ENCODE peak calls at places on chromosomes 6 and 20, in seven cellular contexts. W, L, I, E, T, S and F are unnamed samples.

GRCh38 chr6:161915456-161915964 is 641.6 kb upstream of the AGPAT4 start:
- DNase-seq in S (no peak), L (no peak), W (no peak), E (no peak), I (no peak), T (no peak), F (no peak)

GRCh38 chr6:49430187-49430586 is 32.9 kb downstream of the MMUT start:
- DNase-seq in E (peak; percentile 52), W (no peak), T (no peak), S (peak; percentile 16), L (no peak), I (no peak), F (no peak)

GRCh38 chr20:17654649-17655285 is 27.3 kb downstream of the RRBP1 start:
- DNase-seq in T (peak; percentile 27), W (peak; percentile 49), L (no peak), S (no peak), E (peak; percentile 52), I (peak; percentile 63), F (peak; percentile 66)

GRCh38 chr6:106134906-106135634 is 48.9 kb downstream of the PRDM1 start:
- DNase-seq in I (peak; percentile 48), L (no peak), E (no peak), T (no peak), S (peak; percentile 41), W (no peak), F (no peak)

GRCh38 chr6:106885659-106886058 is 88.9 kb downstream of the CD24 start:
- DNase-seq in E (no peak), S (no peak), W (no peak), T (no peak), L (no peak), I (no peak), F (no peak)

GRCh38 chr6:17276766-17277165 is 4.4 kb upstream of the RBM24 start:
- DNase-seq in T (no peak), S (no peak), I (no peak), L (no peak), E (peak; percentile 19), W (no peak), F (no peak)

GRCh38 chr6:8113260-8113659 is 10.9 kb upstream of the EEF1E1 start:
- DNase-seq in W (no peak), S (no peak), L (no peak), E (peak; percentile 52), I (no peak), T (no peak), F (no peak)

GRCh38 chr6:7932625-7933024 is 22.0 kb upstream of the TXNDC5 start:
- DNase-seq in W (no peak), T (no peak), I (no peak), S (no peak), L (no peak), E (no peak), F (no peak)

GRCh38 chr6:36323062-36323461 is 13.6 kb downstream of the BNIP5 start:
- DNase-seq in T (no peak), W (no peak), L (no peak), I (no peak), S (no peak), E (no peak), F (no peak)

GRCh38 chr6:15996030-15996429 is 132.9 kb upstream of the MYLIP start:
- DNase-seq in W (no peak), E (no peak), I (no peak), S (no peak), T (no peak), L (no peak), F (no peak)

GRCh38 chr6:53920881-53921280 is 126.1 kb downstream of the LRRC1 start:
- DNase-seq in L (no peak), T (no peak), E (no peak), I (no peak), S (no peak), W (no peak), F (no peak)

GRCh38 chr6:138772596-138773176 is 883 bp upstream of the CCDC28A start:
- DNase-seq in L (no peak), S (no peak), E (no peak), I (no peak), T (no peak), W (no peak), F (no peak)

GRCh38 chr6:3911614-3912336 is 62.6 kb downstream of the FAM50B start:
- DNase-seq in S (peak; percentile 77), L (no peak), E (peak; percentile 92), T (no peak), I (peak; percentile 71), W (peak; percentile 41), F (no peak)

GRCh38 chr6:373031-373430 is 18.5 kb upstream of the IRF4 start:
- DNase-seq in W (peak; percentile 77), T (no peak), I (no peak), S (no peak), E (no peak), L (no peak), F (no peak)

GRCh38 chr6:170184324-170184723 is 106.6 kb downstream of the DLL1 start:
- DNase-seq in T (no peak), S (no peak), W (peak; percentile 69), E (no peak), I (no peak), L (no peak), F (no peak)

GRCh38 chr20:23032679-23033078 is 2.4 kb upstream of the SSTR4 start:
- DNase-seq in S (no peak), W (no peak), L (no peak), I (no peak), T (no peak), E (no peak), F (no peak)

GRCh38 chr20:17622086-17622850 is 52.4 kb downstream of the DSTN start:
- DNase-seq in L (no peak), S (no peak), I (no peak), E (no peak), T (no peak), W (peak; percentile 55), F (no peak)

GRCh38 chr6:134787261-134787871 is 162.5 kb downstream of the ALDH8A1 start:
- DNase-seq in I (no peak), E (peak; percentile 74), S (peak; percentile 73), L (no peak), W (no peak), T (no peak), F (peak; percentile 36)

GRCh38 chr20:3898639-3899038 is 9.5 kb downstream of the PANK2 start:
- DNase-seq in L (no peak), T (no peak), W (no peak), I (no peak), E (no peak), S (no peak), F (no peak)

GRCh38 chr20:58706975-58707681 is 14.5 kb downstream of the NPEPL1 start:
- DNase-seq in T (no peak), W (peak; percentile 64), S (no peak), L (no peak), E (no peak), I (no peak), F (no peak)

GRCh38 chr6:19492631-19493030 is 344.5 kb upstream of the ID4 start:
- DNase-seq in L (no peak), W (no peak), S (no peak), I (no peak), T (no peak), E (no peak), F (no peak)

GRCh38 chr6:36381502-36382389 is 5.7 kb downstream of the ETV7 start:
- DNase-seq in I (no peak), S (no peak), T (no peak), W (no peak), L (no peak), E (no peak), F (no peak)

GRCh38 chr6:34953084-34954025 is 64.3 kb downstream of the ANKS1A start:
- DNase-seq in L (no peak), S (peak; percentile 12), T (no peak), E (peak; percentile 80), I (no peak), W (no peak), F (peak; percentile 53)
- H3K27ac ChIP-seq in L (no peak overlapping the region), S (no peak overlapping the region), T (no peak overlapping the region), E (no peak overlapping the region), I (no peak overlapping the region), W (peak overlapping the region; percentile 11), F (no peak overlapping the region)

DNA sequence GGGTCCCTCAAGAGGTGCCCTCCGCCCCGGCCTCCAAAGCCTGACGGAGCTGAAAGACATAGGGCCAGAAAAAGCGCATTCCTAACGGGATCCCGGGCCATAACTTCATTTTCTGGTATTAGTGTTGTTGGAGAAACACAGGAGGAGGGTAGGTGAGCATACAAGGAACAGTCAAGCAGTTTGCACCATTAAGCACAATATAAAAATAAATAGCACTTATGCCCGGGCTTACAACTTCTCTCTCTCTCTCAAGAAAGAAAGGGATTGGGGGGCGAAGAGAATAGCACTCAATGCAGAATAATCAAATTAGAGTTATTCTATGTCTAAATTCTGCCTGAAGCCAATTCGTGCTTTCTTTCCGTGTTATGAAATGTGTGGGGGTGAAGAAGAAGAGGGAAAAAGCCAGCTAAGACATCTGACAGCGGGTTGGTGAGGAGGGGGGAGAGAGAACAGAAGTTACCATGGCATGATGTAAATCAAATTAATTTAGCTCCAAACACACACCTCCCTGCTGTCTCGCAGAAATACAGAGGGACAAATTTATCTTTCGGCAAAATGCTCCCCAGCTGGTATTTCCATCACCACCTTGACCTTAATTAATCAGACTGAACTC is 493 bp upstream of the METTL24 start:
- DNase-seq in I (no peak), E (no peak), L (no peak), W (no peak), S (no peak), T (no peak), F (no peak)
- H3K27me3 ChIP-seq in I (peaks cover 9% of the 10 kb centered on the region), E (peaks cover 49% of the 10 kb centered on the region), L (peaks cover 5% of the 10 kb centered on the region), W (peaks cover 14% of the 10 kb centered on the region), S (peaks cover 31% of the 10 kb centered on the region), T (peaks cover 9% of the 10 kb centered on the region), F (no peaks in the 10 kb centered on the region)

GRCh38 chr6:75266716-75267291 is 17.8 kb downstream of the TMEM30A start:
- DNase-seq in E (peak; percentile 76), W (no peak), L (peak; percentile 40), T (no peak), I (no peak), S (peak; percentile 50), F (peak; percentile 70)

GRCh38 chr6:75262716-75263463 is 19.3 kb upstream of the COX7A2 start:
- DNase-seq in E (no peak), I (no peak), L (no peak), T (no peak), S (no peak), W (no peak), F (no peak)

GRCh38 chr6:75268988-75269354 is 15.6 kb downstream of the TMEM30A start:
- DNase-seq in S (no peak), T (no peak), I (no peak), E (no peak), W (no peak), L (no peak), F (no peak)

GRCh38 chr6:75268121-75268987 is 16.2 kb downstream of the TMEM30A start:
- DNase-seq in S (peak; percentile 89), T (no peak), W (no peak), I (no peak), L (no peak), E (peak; percentile 54), F (no peak)

GRCh38 chr6:75267461-75267860 is 17.1 kb downstream of the TMEM30A start:
- DNase-seq in I (no peak), L (no peak), T (no peak), W (no peak), E (no peak), S (no peak), F (no peak)
- H3K27ac ChIP-seq in I (peak overlapping the region; percentile 42), L (no peak overlapping the region), T (no peak overlapping the region), W (no peak overlapping the region), E (peak overlapping the region; percentile 14), S (peak overlapping the region; percentile 48), F (no peak overlapping the region)

DNA sequence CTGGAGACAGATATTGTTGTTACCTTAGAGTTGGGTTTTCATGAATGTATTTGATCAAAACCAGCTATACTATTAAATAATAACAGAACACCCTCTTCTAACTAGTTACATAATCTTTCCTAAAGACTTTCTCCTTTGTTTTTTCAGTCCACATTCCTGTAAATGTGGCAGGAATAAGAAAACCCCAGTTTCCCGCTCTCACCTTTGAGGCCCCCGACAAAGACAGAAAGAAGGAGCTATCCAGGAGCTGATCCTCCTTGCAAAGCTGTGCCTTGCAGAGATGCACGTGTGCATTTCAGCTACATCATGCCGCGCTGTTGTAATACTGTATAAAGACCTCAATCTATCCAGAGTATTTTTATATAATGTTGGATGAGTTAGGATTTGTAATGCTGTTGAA is 102.7 kb downstream of the SLC22A3 start:
- DNase-seq in E (no peak), L (no peak), I (no peak), W (no peak), T (no peak), S (no peak), F (no peak)
- H3K27me3 ChIP-seq in E (no peaks in the 10 kb centered on the region), L (no peaks in the 10 kb centered on the region), I (no peaks in the 10 kb centered on the region), W (no peaks in the 10 kb centered on the region), T (no peaks in the 10 kb centered on the region), S (no peaks in the 10 kb centered on the region), F (no peaks in the 10 kb centered on the region)